ENCODE peak calls at places on chromosomes 7 and 10, in ten cellular contexts. One of them, this sample, is unnamed.

GRCh38 chr10:4006051-4006450 is 221.0 kb upstream of the KLF6 start:
- DNase-seq in heart left ventricle: no peak
- DNase-seq in stomach: no peak
- DNase-seq in tibial nerve: peak; percentile 22
- DNase-seq in IMR-90: no peak
- DNase-seq in Caco-2: no peak
- DNase-seq in sigmoid colon: peak; percentile 80
- DNase-seq in fibroblast of lung: no peak
- DNase-seq in A549: no peak
- DNase-seq in lower lobe of right lung: peak; percentile 74
- DNase-seq in this sample: peak; percentile 73

GRCh38 chr10:114694735-114695134 is 36.7 kb upstream of the ABLIM1 start:
- DNase-seq in heart left ventricle: no peak
- DNase-seq in stomach: peak; percentile 42
- DNase-seq in tibial nerve: no peak
- DNase-seq in IMR-90: no peak
- DNase-seq in Caco-2: peak; percentile 69
- DNase-seq in sigmoid colon: no peak
- DNase-seq in fibroblast of lung: no peak
- DNase-seq in A549: peak; percentile 73
- DNase-seq in lower lobe of right lung: no peak
- DNase-seq in this sample: no peak

GRCh38 chr10:60352105-60352504 is 37.6 kb downstream of the ANK3 start:
- DNase-seq in heart left ventricle: no peak
- DNase-seq in stomach: no peak
- DNase-seq in tibial nerve: no peak
- DNase-seq in IMR-90: no peak
- DNase-seq in Caco-2: no peak
- DNase-seq in sigmoid colon: no peak
- DNase-seq in fibroblast of lung: no peak
- DNase-seq in A549: no peak
- DNase-seq in lower lobe of right lung: no peak
- DNase-seq in this sample: no peak

GRCh38 chr7:43954524-43955228 is 28.4 kb downstream of the UBE2D4 start:
- DNase-seq in heart left ventricle: no peak
- DNase-seq in stomach: peak; percentile 30
- DNase-seq in tibial nerve: peak; percentile 6
- DNase-seq in IMR-90: peak; percentile 75
- DNase-seq in Caco-2: peak; percentile 66
- DNase-seq in sigmoid colon: peak; percentile 1
- DNase-seq in fibroblast of lung: peak; percentile 58
- DNase-seq in A549: peak; percentile 53
- DNase-seq in lower lobe of right lung: no peak
- DNase-seq in this sample: no peak

GRCh38 chr7:111752022-111752582 is 189.8 kb upstream of the IMMP2L start:
- DNase-seq in heart left ventricle: peak; percentile 37
- DNase-seq in stomach: peak; percentile 43
- DNase-seq in tibial nerve: no peak
- DNase-seq in IMR-90: peak; percentile 44
- DNase-seq in Caco-2: peak; percentile 64
- DNase-seq in sigmoid colon: no peak
- DNase-seq in fibroblast of lung: peak; percentile 24
- DNase-seq in A549: peak; percentile 52
- DNase-seq in lower lobe of right lung: peak; percentile 66
- DNase-seq in this sample: peak; percentile 73

GRCh38 chr7:158975526-158976467 is 119.4 kb downstream of the DYNC2I1 start:
- DNase-seq in heart left ventricle: no peak
- DNase-seq in stomach: no peak
- DNase-seq in tibial nerve: no peak
- DNase-seq in IMR-90: no peak
- DNase-seq in Caco-2: no peak
- DNase-seq in sigmoid colon: no peak
- DNase-seq in fibroblast of lung: no peak
- DNase-seq in A549: no peak
- DNase-seq in lower lobe of right lung: no peak
- DNase-seq in this sample: no peak

GRCh38 chr10:127408115-127408710 is 140.9 kb upstream of the NPS start:
- DNase-seq in heart left ventricle: no peak
- DNase-seq in stomach: no peak
- DNase-seq in tibial nerve: no peak
- DNase-seq in IMR-90: no peak
- DNase-seq in Caco-2: no peak
- DNase-seq in sigmoid colon: no peak
- DNase-seq in fibroblast of lung: no peak
- DNase-seq in A549: no peak
- DNase-seq in lower lobe of right lung: no peak
- DNase-seq in this sample: peak; percentile 32

GRCh38 chr7:27173412-27174076 is 576 bp downstream of the HOXA10 start:
- DNase-seq in heart left ventricle: no peak
- DNase-seq in stomach: peak; percentile 28
- DNase-seq in tibial nerve: no peak
- DNase-seq in IMR-90: no peak
- DNase-seq in Caco-2: peak; percentile 62
- DNase-seq in sigmoid colon: peak; percentile 74
- DNase-seq in fibroblast of lung: no peak
- DNase-seq in A549: no peak
- DNase-seq in lower lobe of right lung: peak; percentile 48
- DNase-seq in this sample: peak; percentile 76

GRCh38 chr10:46020871-46021553 is 9.4 kb downstream of the NCOA4 start:
- DNase-seq in heart left ventricle: no peak
- DNase-seq in stomach: no peak
- DNase-seq in tibial nerve: no peak
- DNase-seq in IMR-90: peak; percentile 89
- DNase-seq in Caco-2: no peak
- DNase-seq in sigmoid colon: no peak
- DNase-seq in fibroblast of lung: peak; percentile 79
- DNase-seq in A549: no peak
- DNase-seq in lower lobe of right lung: no peak
- DNase-seq in this sample: no peak

GRCh38 chr7:42618649-42619315 is 293.1 kb downstream of the C7orf25 start:
- DNase-seq in heart left ventricle: no peak
- DNase-seq in stomach: no peak
- DNase-seq in tibial nerve: no peak
- DNase-seq in IMR-90: no peak
- DNase-seq in Caco-2: no peak
- DNase-seq in sigmoid colon: no peak
- DNase-seq in fibroblast of lung: no peak
- DNase-seq in A549: no peak
- DNase-seq in lower lobe of right lung: no peak
- DNase-seq in this sample: no peak

GRCh38 chr7:138981332-138982203 is at the start of gene KIAA1549:
- DNase-seq in heart left ventricle: peak; percentile 60
- DNase-seq in stomach: peak; percentile 77
- DNase-seq in tibial nerve: no peak
- DNase-seq in IMR-90: peak; percentile 64
- DNase-seq in Caco-2: peak; percentile 89
- DNase-seq in sigmoid colon: peak; percentile 70
- DNase-seq in fibroblast of lung: peak; percentile 68
- DNase-seq in A549: peak; percentile 67
- DNase-seq in lower lobe of right lung: peak; percentile 78
- DNase-seq in this sample: peak; percentile 86

DNA sequence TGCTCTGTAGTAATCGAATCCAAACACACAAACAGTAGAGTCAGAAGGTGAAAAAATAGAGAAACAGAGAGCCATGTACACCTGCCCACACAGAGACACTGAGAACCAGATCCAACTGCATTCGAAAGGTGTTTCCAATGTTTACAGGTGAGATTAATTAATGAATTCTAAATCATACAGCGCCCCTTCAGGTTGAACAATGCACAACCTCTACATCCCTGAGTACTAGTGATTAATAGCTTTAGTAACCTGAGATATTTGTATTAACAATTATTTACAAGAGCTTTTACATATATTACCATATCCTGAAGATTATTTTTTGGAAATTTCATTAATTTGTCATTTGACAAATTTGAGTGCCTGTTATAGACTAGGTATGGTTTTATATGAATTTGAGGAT is 7.6 kb upstream of the MRC1 start:
- DNase-seq in heart left ventricle: no peak
- DNase-seq in stomach: no peak
- DNase-seq in tibial nerve: no peak
- DNase-seq in IMR-90: no peak
- DNase-seq in Caco-2: no peak
- DNase-seq in sigmoid colon: no peak
- DNase-seq in fibroblast of lung: no peak
- DNase-seq in A549: no peak
- DNase-seq in lower lobe of right lung: no peak
- DNase-seq in this sample: no peak
- TF ChIP-seq CTCF in heart left ventricle: no peak
- TF ChIP-seq CTCF in stomach: no peak
- TF ChIP-seq CTCF in tibial nerve: no peak
- TF ChIP-seq CTCF in IMR-90: no peak
- TF ChIP-seq CTCF in Caco-2: no peak
- TF ChIP-seq CTCF in sigmoid colon: no peak
- TF ChIP-seq CTCF in fibroblast of lung: no peak
- TF ChIP-seq CTCF in A549: peak; percentile 16
- TF ChIP-seq CTCF in lower lobe of right lung: peak; percentile 7
- TF ChIP-seq CTCF in this sample: peak; percentile 10

DNA sequence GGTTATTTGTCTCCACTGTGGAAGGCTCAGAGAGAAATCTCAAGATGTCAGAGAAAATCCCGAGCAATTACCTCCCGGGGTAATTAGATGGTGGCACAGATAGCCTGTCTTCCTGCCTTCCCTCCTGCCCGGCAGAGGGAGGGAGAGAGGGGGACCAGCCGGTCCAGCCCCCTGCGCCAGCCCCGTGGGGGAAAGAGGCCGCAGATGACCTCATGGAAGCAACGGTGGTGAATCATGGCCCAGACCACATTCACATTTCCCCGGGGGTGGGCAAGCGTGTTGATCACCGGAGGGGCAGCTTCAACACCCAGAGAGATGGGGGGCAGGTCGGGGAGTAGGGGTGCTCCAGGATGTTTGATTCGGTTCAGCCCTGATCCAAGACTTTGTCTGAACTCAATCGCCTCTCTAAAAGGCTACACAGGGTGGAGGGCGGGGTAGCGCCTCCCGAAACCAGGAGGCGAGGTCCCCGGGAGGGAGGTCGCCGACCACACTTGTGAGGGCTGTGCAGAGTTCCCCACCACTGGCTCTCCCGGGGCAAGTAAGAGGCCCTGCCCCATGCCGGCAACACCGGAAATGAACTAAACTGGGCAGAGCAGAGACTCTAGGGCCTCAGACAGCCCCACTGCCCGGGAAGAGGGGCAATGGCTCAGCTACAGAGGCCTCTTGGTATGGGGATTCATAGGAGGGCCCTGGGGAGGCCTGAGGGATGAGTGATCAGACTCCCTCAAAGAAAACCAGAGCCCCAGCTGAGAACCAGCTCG is 89.1 kb upstream of the MYL10 start:
- DNase-seq in heart left ventricle: peak; percentile 53
- DNase-seq in stomach: no peak
- DNase-seq in tibial nerve: no peak
- DNase-seq in IMR-90: peak; percentile 86
- DNase-seq in Caco-2: no peak
- DNase-seq in sigmoid colon: no peak
- DNase-seq in fibroblast of lung: peak; percentile 87
- DNase-seq in A549: no peak
- DNase-seq in lower lobe of right lung: peak; percentile 53
- DNase-seq in this sample: no peak
- H3K4me3 ChIP-seq in heart left ventricle: no peak overlapping the region
- H3K4me3 ChIP-seq in stomach: no peak overlapping the region
- H3K4me3 ChIP-seq in tibial nerve: no peak overlapping the region
- H3K4me3 ChIP-seq in IMR-90: no peak overlapping the region
- H3K4me3 ChIP-seq in Caco-2: no peak overlapping the region
- H3K4me3 ChIP-seq in sigmoid colon: no peak overlapping the region
- H3K4me3 ChIP-seq in fibroblast of lung: no peak overlapping the region
- H3K4me3 ChIP-seq in A549: no peak overlapping the region
- H3K4me3 ChIP-seq in lower lobe of right lung: no peak overlapping the region
- H3K4me3 ChIP-seq in this sample: no peak overlapping the region

GRCh38 chr10:132878730-132879407 is 63.5 kb downstream of the CFAP46 start:
- DNase-seq in heart left ventricle: no peak
- DNase-seq in stomach: peak; percentile 10
- DNase-seq in tibial nerve: no peak
- DNase-seq in IMR-90: no peak
- DNase-seq in Caco-2: no peak
- DNase-seq in sigmoid colon: peak; percentile 49
- DNase-seq in fibroblast of lung: no peak
- DNase-seq in A549: no peak
- DNase-seq in lower lobe of right lung: no peak
- DNase-seq in this sample: peak; percentile 58

GRCh38 chr10:132876131-132876860 is 66.1 kb downstream of the CFAP46 start:
- DNase-seq in heart left ventricle: no peak
- DNase-seq in stomach: peak; percentile 7
- DNase-seq in tibial nerve: no peak
- DNase-seq in IMR-90: no peak
- DNase-seq in Caco-2: no peak
- DNase-seq in sigmoid colon: peak; percentile 42
- DNase-seq in fibroblast of lung: no peak
- DNase-seq in A549: no peak
- DNase-seq in lower lobe of right lung: no peak
- DNase-seq in this sample: peak; percentile 55

GRCh38 chr10:132876967-132877366 is 65.4 kb downstream of the CFAP46 start:
- DNase-seq in heart left ventricle: no peak
- DNase-seq in stomach: peak; percentile 17
- DNase-seq in tibial nerve: no peak
- DNase-seq in IMR-90: no peak
- DNase-seq in Caco-2: no peak
- DNase-seq in sigmoid colon: peak; percentile 54
- DNase-seq in fibroblast of lung: no peak
- DNase-seq in A549: no peak
- DNase-seq in lower lobe of right lung: no peak
- DNase-seq in this sample: peak; percentile 61

GRCh38 chr10:132878091-132878729 is 64.2 kb downstream of the CFAP46 start:
- DNase-seq in heart left ventricle: no peak
- DNase-seq in stomach: peak; percentile 9
- DNase-seq in tibial nerve: no peak
- DNase-seq in IMR-90: no peak
- DNase-seq in Caco-2: no peak
- DNase-seq in sigmoid colon: peak; percentile 57
- DNase-seq in fibroblast of lung: no peak
- DNase-seq in A549: no peak
- DNase-seq in lower lobe of right lung: no peak
- DNase-seq in this sample: peak; percentile 55

GRCh38 chr10:132877473-132877872 is 64.9 kb downstream of the CFAP46 start:
- DNase-seq in heart left ventricle: no peak
- DNase-seq in stomach: peak; percentile 22
- DNase-seq in tibial nerve: no peak
- DNase-seq in IMR-90: no peak
- DNase-seq in Caco-2: no peak
- DNase-seq in sigmoid colon: peak; percentile 8
- DNase-seq in fibroblast of lung: no peak
- DNase-seq in A549: no peak
- DNase-seq in lower lobe of right lung: no peak
- DNase-seq in this sample: peak; percentile 30
- H3K9me3 ChIP-seq in heart left ventricle: no peaks in the 10 kb centered on the region
- H3K9me3 ChIP-seq in stomach: no peaks in the 10 kb centered on the region
- H3K9me3 ChIP-seq in tibial nerve: peaks cover 12% of the 10 kb centered on the region
- H3K9me3 ChIP-seq in IMR-90: no peaks in the 10 kb centered on the region
- H3K9me3 ChIP-seq in Caco-2: no peaks in the 10 kb centered on the region
- H3K9me3 ChIP-seq in sigmoid colon: no peaks in the 10 kb centered on the region
- H3K9me3 ChIP-seq in fibroblast of lung: no peaks in the 10 kb centered on the region
- H3K9me3 ChIP-seq in A549: no peaks in the 10 kb centered on the region
- H3K9me3 ChIP-seq in lower lobe of right lung: no peaks in the 10 kb centered on the region
- H3K9me3 ChIP-seq in this sample: no peaks in the 10 kb centered on the region

DNA sequence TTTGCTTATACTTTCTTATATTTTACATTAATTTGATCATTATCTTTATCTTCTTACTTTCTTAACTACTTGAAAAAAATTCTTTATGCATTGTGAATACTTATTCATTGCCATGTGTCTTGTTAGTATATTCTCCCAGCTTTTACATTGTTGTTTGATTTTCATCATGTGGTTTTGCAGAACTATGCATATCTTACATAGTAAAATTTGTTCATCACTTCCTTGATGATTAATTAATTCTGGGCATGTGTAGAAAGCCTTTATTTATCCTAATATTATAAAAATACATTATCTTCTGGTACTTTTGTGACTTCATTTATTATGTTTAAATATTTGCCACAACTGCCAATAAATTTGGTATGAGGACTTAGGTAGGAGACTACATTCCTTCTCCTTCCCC is 165.9 kb upstream of the ZNF32 start:
- DNase-seq in heart left ventricle: no peak
- DNase-seq in stomach: no peak
- DNase-seq in tibial nerve: no peak
- DNase-seq in IMR-90: peak; percentile 30
- DNase-seq in Caco-2: no peak
- DNase-seq in sigmoid colon: no peak
- DNase-seq in fibroblast of lung: peak; percentile 67
- DNase-seq in A549: no peak
- DNase-seq in lower lobe of right lung: no peak
- DNase-seq in this sample: no peak
- TF ChIP-seq CTCF in heart left ventricle: no peak
- TF ChIP-seq CTCF in stomach: no peak
- TF ChIP-seq CTCF in tibial nerve: no peak
- TF ChIP-seq CTCF in IMR-90: no peak
- TF ChIP-seq CTCF in Caco-2: no peak
- TF ChIP-seq CTCF in sigmoid colon: no peak
- TF ChIP-seq CTCF in fibroblast of lung: no peak
- TF ChIP-seq CTCF in A549: no peak
- TF ChIP-seq CTCF in lower lobe of right lung: no peak
- TF ChIP-seq CTCF in this sample: no peak

This sample was measured in upper lobe of right lung.